ENCODE peak calls at places on chromosome 12, in five cellular contexts. P is uterus, M is Peyer's patch, X is thyroid gland, L is right lobe of liver. Q is an unnamed sample.

GRCh38 chr12:95335948-95336347 is 118.3 kb downstream of the VEZT start:
- DNase-seq in L (no peak), P (no peak), M (no peak), X (no peak), Q (no peak)

GRCh38 chr12:78149459-78149858 is 318.8 kb downstream of the NAV3 start:
- DNase-seq in X (no peak), L (no peak), M (no peak), P (peak), Q (no peak)

GRCh38 chr12:116735951-116736599 is 1.8 kb downstream of the SPRING1 start:
- DNase-seq in M (no peak), X (peak), L (no peak), P (no peak), Q (no peak)

GRCh38 chr12:116774020-116774419 is 35.9 kb downstream of the RNFT2 start:
- DNase-seq in L (no peak), X (no peak), M (no peak), P (no peak), Q (no peak)

GRCh38 chr12:132508860-132509732 is 19.1 kb downstream of the FBRSL1 start:
- DNase-seq in L (no peak), M (no peak), P (no peak), X (no peak), Q (no peak)

GRCh38 chr12:66159088-66159487 is 10.7 kb downstream of the TMBIM4 start:
- DNase-seq in L (no peak), X (no peak), P (no peak), M (no peak), Q (no peak)

GRCh38 chr12:110330544-110330943 is 49.5 kb downstream of the ATP2A2 start:
- DNase-seq in X (no peak), P (no peak), M (no peak), L (no peak), Q (no peak)

GRCh38 chr12:53101931-53102781 is 1.1 kb upstream of the SOAT2 start:
- DNase-seq in L (no peak), X (no peak), P (no peak), M (no peak), Q (no peak)

GRCh38 chr12:90058721-90059120 is 350.1 kb upstream of the ATP2B1 start:
- DNase-seq in P (no peak), X (no peak), M (no peak), L (no peak), Q (peak)

DNA sequence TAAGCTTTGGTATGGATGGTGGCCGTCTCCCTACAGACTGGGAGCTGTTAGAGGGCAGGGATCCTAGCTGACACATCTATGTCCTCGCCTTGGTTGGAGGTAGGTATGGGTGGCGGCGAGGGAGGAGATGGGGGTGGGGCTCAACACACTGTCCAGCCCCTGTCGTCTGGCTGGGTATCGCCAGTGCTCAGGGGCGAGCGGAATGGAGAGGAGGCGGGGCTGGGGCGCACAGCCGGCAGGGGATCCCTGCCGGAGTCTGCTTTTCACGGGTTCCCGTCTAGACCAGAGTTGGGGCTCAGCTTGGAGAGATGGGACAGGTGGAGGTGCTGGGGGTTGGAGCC is 16.1 kb downstream of the TAMALIN start:
- DNase-seq in M (peak), P (peak), L (no peak), X (peak), Q (no peak)
- TF ChIP-seq POLR2A in M (no peak), P (no peak), L (no peak), X (no peak), Q (no peak)

DNA sequence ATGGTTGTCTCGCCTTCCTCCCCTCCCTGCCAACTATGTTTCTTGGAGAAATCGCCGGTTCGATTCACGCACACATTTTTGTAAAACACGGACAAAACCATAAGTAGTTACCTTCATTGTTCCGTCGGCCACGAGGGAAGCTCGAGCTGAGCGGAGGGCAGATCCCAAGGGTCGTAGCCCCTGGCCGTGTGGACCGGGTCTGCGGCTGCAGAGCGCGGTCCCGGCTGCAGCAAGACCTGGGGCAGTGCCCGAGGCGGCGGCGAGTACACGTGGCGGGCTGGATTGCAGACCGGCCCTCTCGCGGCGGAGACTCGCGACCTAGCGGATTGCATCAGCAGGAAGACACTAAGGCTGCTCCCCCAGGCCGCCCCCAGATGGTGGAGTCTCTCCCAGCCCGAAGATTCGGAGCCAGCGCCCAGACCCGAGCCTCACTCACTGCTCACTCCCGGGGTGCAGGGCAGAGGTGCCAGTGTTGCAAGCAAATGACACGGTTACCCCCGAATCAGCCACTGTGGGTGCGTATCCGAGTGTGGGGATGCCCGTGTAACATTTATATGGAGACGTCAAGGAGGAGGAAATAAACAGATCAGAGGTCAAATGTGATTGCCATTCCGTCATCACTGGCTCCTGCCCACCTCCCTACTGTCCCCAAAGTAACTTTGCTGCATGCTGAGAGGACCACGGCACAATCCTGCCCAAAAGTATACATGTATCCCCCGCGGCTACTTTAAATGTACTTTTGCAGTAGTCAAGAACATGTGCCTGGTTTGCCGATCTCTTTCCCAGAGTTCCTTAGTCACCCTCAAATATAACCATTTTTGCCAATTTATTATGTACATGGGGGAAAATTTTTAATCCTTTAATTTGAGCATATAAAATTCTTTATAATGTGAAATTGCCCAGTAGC is at the start of gene BCAT1:
- DNase-seq in L (peak), P (peak), X (peak), M (peak), Q (peak)
- TF ChIP-seq POLR2A in L (no peak), P (no peak), X (no peak), M (no peak), Q (peak)

GRCh38 chr12:12803186-12803585 is 10.0 kb upstream of the DDX47 start:
- DNase-seq in X (peak), M (peak), L (no peak), P (peak), Q (peak)
- TF ChIP-seq POLR2A in X (no peak), M (peak), L (no peak), P (peak), Q (no peak)

DNA sequence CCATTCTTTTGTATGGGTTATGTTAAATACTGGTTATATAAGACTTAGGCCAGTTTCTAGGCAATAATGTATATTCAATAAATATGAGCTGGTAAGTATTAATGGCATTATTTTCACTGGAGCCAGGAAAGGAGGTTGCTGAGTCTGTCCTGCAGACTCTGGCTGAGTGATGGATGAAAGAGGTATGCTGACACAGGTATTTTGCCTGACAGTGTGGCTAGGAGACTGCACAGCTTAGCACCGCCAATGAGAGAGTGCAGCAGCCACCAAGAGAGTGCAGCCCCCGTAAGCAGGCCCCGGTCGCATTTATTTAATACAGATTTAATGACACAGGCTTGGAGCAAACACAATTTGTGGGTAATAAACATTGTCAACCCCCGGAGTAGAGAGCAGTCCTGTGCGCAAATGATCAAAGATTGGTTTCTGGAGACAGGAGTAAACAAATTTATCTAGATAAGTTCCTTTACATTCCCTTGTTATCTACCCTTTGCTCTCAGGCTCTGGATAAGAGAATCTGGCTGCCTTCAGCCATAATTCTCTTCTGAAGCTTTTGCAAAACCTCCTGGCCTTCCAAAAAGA is 37.4 kb downstream of the TMTC3 start:
- DNase-seq in X (no peak), L (no peak), M (no peak), P (no peak), Q (no peak)
- TF ChIP-seq POLR2A in X (no peak), L (no peak), M (no peak), P (no peak), Q (no peak)

GRCh38 chr12:129819391-129819790 is 84.4 kb downstream of the TMEM132D start:
- DNase-seq in L (no peak), X (no peak), P (no peak), M (no peak), Q (no peak)

GRCh38 chr12:129827102-129827873 is 76.5 kb downstream of the TMEM132D start:
- DNase-seq in L (no peak), M (no peak), P (no peak), X (no peak), Q (no peak)

GRCh38 chr12:129826273-129826672 is 77.6 kb downstream of the TMEM132D start:
- DNase-seq in L (no peak), M (no peak), P (no peak), X (no peak), Q (no peak)

GRCh38 chr12:129825316-129825715 is 78.5 kb downstream of the TMEM132D start:
- DNase-seq in L (no peak), P (no peak), M (no peak), X (no peak), Q (no peak)

GRCh38 chr12:129821964-129822363 is 81.9 kb downstream of the TMEM132D start:
- DNase-seq in L (no peak), M (no peak), X (no peak), P (no peak), Q (no peak)
- TF ChIP-seq POLR2A in L (no peak), M (no peak), X (no peak), P (no peak), Q (no peak)

GRCh38 chr12:76878045-76878898 is 547 bp downstream of the CSRP2 start:
- DNase-seq in M (peak), L (peak), P (peak), X (peak), Q (peak)
- TF ChIP-seq POLR2A in M (no peak), L (no peak), P (no peak), X (no peak), Q (no peak)

GRCh38 chr12:43805149-43805856 is 814 bp downstream of the TWF1 start:
- DNase-seq in L (no peak), M (no peak), X (no peak), P (no peak), Q (no peak)

GRCh38 chr12:43812042-43812441 is 5.9 kb upstream of the TWF1 start:
- DNase-seq in X (no peak), M (no peak), P (no peak), L (no peak), Q (no peak)

GRCh38 chr12:43807361-43807760 is 1.2 kb upstream of the TWF1 start:
- DNase-seq in P (no peak), L (no peak), M (no peak), X (no peak), Q (no peak)

GRCh38 chr12:43805857-43806736 is at the start of gene TWF1:
- DNase-seq in M (peak), L (peak), X (peak), P (peak), Q (peak)

GRCh38 chr12:43806737-43807072 is 588 bp upstream of the TWF1 start:
- DNase-seq in P (no peak), M (no peak), L (no peak), X (no peak), Q (no peak)
- TF ChIP-seq POLR2A in P (no peak), M (no peak), L (no peak), X (no peak), Q (no peak)

GRCh38 chr12:57455374-57456144 is 452 bp downstream of the INHBE start:
- DNase-seq in L (no peak), P (no peak), X (no peak), M (no peak), Q (no peak)
- TF ChIP-seq POLR2A in L (peak), P (no peak), X (no peak), M (no peak), Q (no peak)

DNA sequence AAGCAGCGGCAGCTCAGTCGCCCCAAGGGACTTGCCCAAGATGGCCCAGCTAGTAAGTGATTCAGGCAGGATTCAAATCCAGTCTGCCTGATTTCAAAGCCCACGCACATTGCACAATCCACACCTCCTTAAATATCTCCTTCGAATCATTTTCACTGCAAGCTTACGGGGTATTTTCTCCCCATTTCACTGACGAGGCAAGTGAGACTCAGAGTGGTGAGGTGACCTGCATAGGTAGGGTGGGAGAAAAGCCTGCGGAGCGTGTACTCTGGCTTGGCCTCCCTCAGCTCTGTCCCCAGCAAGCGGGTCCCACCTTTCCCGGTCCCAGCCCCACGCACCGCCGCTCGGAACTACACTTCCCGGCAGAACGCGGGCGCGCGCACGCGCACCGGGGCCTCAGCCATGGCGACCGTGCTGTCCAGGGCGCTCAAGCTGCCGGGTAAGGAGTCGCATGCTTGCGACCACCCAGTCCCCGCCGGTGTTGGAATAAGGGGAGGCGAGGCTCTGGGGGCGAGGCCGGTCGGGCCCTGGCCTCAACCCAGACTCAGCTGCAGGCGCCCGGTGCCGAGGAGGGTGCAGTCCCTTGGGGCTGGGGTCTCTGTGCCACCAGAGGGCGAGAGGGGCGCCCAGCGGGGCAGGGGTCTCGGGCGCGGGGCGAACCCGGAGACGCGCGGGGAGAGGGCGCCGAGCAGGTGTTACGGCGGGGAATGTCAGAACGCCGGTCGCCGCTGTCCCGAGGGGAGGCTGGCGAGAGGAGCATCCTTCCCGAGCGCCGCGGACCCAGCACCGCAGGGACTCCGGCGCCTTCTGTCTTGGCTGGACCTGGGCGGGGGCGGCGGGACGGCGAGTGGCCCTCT is at the start of gene FAM234B:
- DNase-seq in L (peak), M (peak), P (peak), X (peak), Q (peak)
- TF ChIP-seq POLR2A in L (peak), M (no peak), P (no peak), X (no peak), Q (peak)

GRCh38 chr12:127231366-127231765 is 1035.6 kb upstream of the TMEM132C start:
- DNase-seq in X (no peak), M (no peak), L (no peak), P (no peak), Q (no peak)
- TF ChIP-seq POLR2A in X (no peak), M (no peak), L (no peak), P (no peak), Q (no peak)

Q was measured in H54.